ENCODE peak calls at places on chromosomes 6 and 20, in ten cellular contexts. S, G, P, U, D, F, K, E, W and A are unnamed samples.

GRCh38 chr6:26045046-26045938 is 41.9 kb upstream of the HFE start:
- DNase-seq in D (peak), W (peak), S (peak), G (no peak), K (peak), F (no peak), E (peak), P (no peak), U (peak), A (peak)

GRCh38 chr20:10739575-10739974 is 65.8 kb upstream of the JAG1 start:
- DNase-seq in P (no peak), F (no peak), G (no peak), W (no peak), K (no peak), E (no peak), D (no peak), S (no peak), U (no peak), A (no peak)

GRCh38 chr6:161917645-161918044 is 643.8 kb upstream of the AGPAT4 start:
- DNase-seq in G (no peak), W (no peak), K (no peak), S (no peak), U (no peak), F (no peak), P (no peak), D (no peak), E (no peak), A (no peak)

GRCh38 chr6:1593958-1594314 is 15.8 kb upstream of the FOXC1 start:
- DNase-seq in F (no peak), G (no peak), K (no peak), S (no peak), P (no peak), D (no peak), W (no peak), U (no peak), E (no peak), A (no peak)

GRCh38 chr6:67606905-67607828 is 1027.9 kb upstream of the ADGRB3 start:
- DNase-seq in U (no peak), K (no peak), G (no peak), S (no peak), W (no peak), P (peak), E (no peak), F (no peak), D (peak), A (no peak)

GRCh38 chr20:38032585-38033329 is 499 bp downstream of the TTI1 start:
- DNase-seq in S (no peak), K (peak), U (no peak), P (no peak), E (no peak), F (no peak), W (no peak), G (no peak), D (no peak), A (peak)

GRCh38 chr20:6140947-6141346 is 18.1 kb upstream of the FERMT1 start:
- DNase-seq in S (no peak), W (no peak), F (no peak), P (peak), D (no peak), U (no peak), K (no peak), E (no peak), G (no peak), A (no peak)

GRCh38 chr6:113823916-113824315 is 33.2 kb upstream of the MARCKS start:
- DNase-seq in G (no peak), E (no peak), D (no peak), K (no peak), U (no peak), W (no peak), P (no peak), F (no peak), S (no peak), A (no peak)

GRCh38 chr6:166760288-166760687 is 133.2 kb upstream of the RPS6KA2 start:
- DNase-seq in G (no peak), D (no peak), U (no peak), P (no peak), E (no peak), F (no peak), S (no peak), K (no peak), W (no peak), A (peak)

GRCh38 chr6:71419954-71420692 is 131.5 kb downstream of the OGFRL1 start:
- DNase-seq in P (peak), K (peak), E (peak), W (peak), G (peak), U (no peak), D (peak), S (no peak), F (peak), A (no peak)

GRCh38 chr6:137218473-137218916 is 690 bp downstream of the IFNGR1 start:
- DNase-seq in U (no peak), D (peak), P (peak), W (no peak), K (peak), G (no peak), E (peak), S (no peak), F (peak), A (peak)

GRCh38 chr6:82072113-82072512 is 175.4 kb downstream of the IBTK start:
- DNase-seq in P (no peak), S (no peak), E (no peak), U (no peak), F (no peak), G (no peak), D (peak), W (no peak), K (no peak), A (no peak)

GRCh38 chr20:16128538-16129106 is 444.6 kb downstream of the KIF16B start:
- DNase-seq in D (no peak), K (no peak), F (no peak), U (no peak), P (no peak), E (no peak), W (no peak), S (no peak), G (no peak), A (no peak)

GRCh38 chr20:12928358-12928754 is 80.4 kb upstream of the SPTLC3 start:
- DNase-seq in F (no peak), K (no peak), E (no peak), D (no peak), G (no peak), S (no peak), P (no peak), W (no peak), U (no peak), A (no peak)

GRCh38 chr6:40912158-40912946 is 126.7 kb downstream of the UNC5CL start:
- DNase-seq in G (peak), D (no peak), U (no peak), E (no peak), F (peak), K (peak), W (peak), S (no peak), P (peak), A (no peak)

GRCh38 chr6:167832497-167833395 is 6.0 kb downstream of the AFDN start:
- DNase-seq in E (no peak), S (no peak), P (no peak), F (no peak), D (peak), G (no peak), W (no peak), K (no peak), U (no peak), A (no peak)

GRCh38 chr6:83114164-83114563 is 46.7 kb downstream of the DOP1A start:
- DNase-seq in S (no peak), P (no peak), D (peak), W (no peak), E (no peak), K (no peak), U (no peak), G (no peak), F (no peak), A (no peak)

GRCh38 chr6:163404825-163405265 is 9.7 kb upstream of the QKI start:
- DNase-seq in D (no peak), U (no peak), W (peak), G (no peak), P (no peak), E (peak), F (no peak), K (no peak), S (no peak), A (no peak)

GRCh38 chr20:52105045-52105572 is 86.5 kb downstream of the ZFP64 start:
- DNase-seq in W (no peak), P (peak), F (peak), K (peak), D (peak), E (no peak), G (peak), U (no peak), S (peak), A (no peak)

GRCh38 chr6:36099872-36100483 is 30.3 kb upstream of the MAPK13 start:
- DNase-seq in D (no peak), K (no peak), S (no peak), F (no peak), P (peak), E (no peak), U (no peak), W (no peak), G (no peak), A (no peak)

GRCh38 chr6:108119212-108120141 is 44.9 kb upstream of the OSTM1 start:
- DNase-seq in K (peak), W (no peak), G (peak), E (no peak), P (peak), F (peak), U (no peak), S (no peak), D (no peak), A (no peak)